ENCODE peak calls at places on chromosomes 4 and X, in eight cellular contexts. Z is GM12865; N is T follicular helper cell; X is MM.1S; C is mucosa of descending colon; B is effector memory CD4-positive, alpha-beta T cell; U is iris pigment epithelial cell; E is NCI-H2081. H is an unnamed sample.

GRCh38 chrX:24961809-24962208 is 54.0 kb downstream of the ARX start:
- DNase-seq in U (no peak), N (no peak), X (no peak), E (no peak), C (no peak), Z (no peak), B (no peak), H (no peak)

GRCh38 chr4:37685726-37686372 is 327 bp downstream of the RELL1 start:
- DNase-seq in Z (peak; percentile 51), N (peak; percentile 47), E (peak; percentile 44), B (peak; percentile 42), U (peak; percentile 37), X (peak; percentile 54), C (no peak), H (no peak)

GRCh38 chr4:112099701-112100289 is 45.5 kb upstream of the FAM241A start:
- DNase-seq in E (peak; percentile 40), N (no peak), U (peak; percentile 65), C (no peak), B (no peak), Z (peak; percentile 57), X (peak; percentile 51), H (peak; percentile 49)

GRCh38 chr4:150224896-150225591 is 146.8 kb downstream of the DCLK2 start:
- DNase-seq in U (peak; percentile 98), X (no peak), Z (no peak), C (no peak), E (no peak), B (no peak), N (no peak), H (peak; percentile 90)

GRCh38 chrX:15511563-15511962 is 11.0 kb downstream of the BMX start:
- DNase-seq in X (no peak), B (no peak), C (no peak), N (no peak), E (no peak), U (no peak), Z (no peak), H (no peak)

GRCh38 chr4:124123181-124123580 is 589.4 kb downstream of the ANKRD50 start:
- DNase-seq in Z (no peak), X (no peak), N (no peak), U (peak; percentile 82), E (no peak), B (no peak), C (no peak), H (no peak)

GRCh38 chr4:4535590-4535989 is 6.3 kb downstream of the STX18 start:
- DNase-seq in C (no peak), U (no peak), E (no peak), N (no peak), B (no peak), X (no peak), Z (no peak), H (no peak)

GRCh38 chr4:177371452-177371851 is 61.8 kb downstream of the NEIL3 start:
- DNase-seq in N (no peak), B (no peak), Z (no peak), X (no peak), U (no peak), C (no peak), E (peak; percentile 54), H (no peak)

GRCh38 chrX:71292669-71293379 is 8.7 kb upstream of the ITGB1BP2 start:
- DNase-seq in X (no peak), Z (no peak), E (no peak), B (no peak), U (peak; percentile 68), C (no peak), N (no peak), H (no peak)

GRCh38 chr4:26985836-26986235 is 125.2 kb downstream of the STIM2 start:
- DNase-seq in B (peak; percentile 20), Z (peak; percentile 44), E (no peak), X (no peak), C (no peak), U (peak; percentile 84), N (peak; percentile 15), H (no peak)

GRCh38 chrX:39764441-39764914 is 333.3 kb downstream of the BCOR start:
- DNase-seq in U (peak; percentile 63), C (no peak), X (no peak), Z (no peak), B (no peak), E (peak; percentile 78), N (no peak), H (no peak)

GRCh38 chr4:124030038-124030638 is 633.5 kb downstream of the SPRY1 start:
- DNase-seq in U (no peak), Z (no peak), X (no peak), E (peak; percentile 25), B (no peak), C (no peak), N (no peak), H (no peak)

GRCh38 chr4:121582296-121582695 is 114.5 kb downstream of the ANXA5 start:
- DNase-seq in E (no peak), N (no peak), C (no peak), U (no peak), B (no peak), X (no peak), Z (no peak), H (no peak)

GRCh38 chr4:163279713-163280112 is 52.7 kb downstream of the NPY1R start:
- DNase-seq in Z (no peak), N (no peak), C (no peak), E (no peak), X (no peak), B (no peak), U (no peak), H (no peak)

GRCh38 chr4:13701937-13702446 is 74.5 kb upstream of the BOD1L1 start:
- DNase-seq in E (no peak), B (no peak), N (no peak), U (peak; percentile 69), C (no peak), Z (no peak), X (no peak), H (peak; percentile 93)

GRCh38 chr4:126207892-126208291 is 893.1 kb downstream of the FAT4 start:
- DNase-seq in E (no peak), B (no peak), X (no peak), Z (no peak), C (no peak), N (no peak), U (no peak), H (no peak)